ENCODE peak calls at places on chromosomes 12 and 14, in five cellular contexts. I is neural progenitor cell, E is IMR-90, P is mesenchymal stem cell, H is aorta. C is an unnamed sample. For H3K27me3, the result is how much of the 10 kb centered on the place peaks cover.

GRCh38 chr14:105944632-105945610 is 418.5 kb downstream of the TMEM121 start:
- DNase-seq in I (no peak), E (no peak), P (no peak), H (peak), C (peak)

GRCh38 chr12:116695464-116695725 is 42.5 kb downstream of the SPRING1 start:
- DNase-seq in E (no peak), I (no peak), P (no peak), H (no peak), C (no peak)

GRCh38 chr14:23910081-23910875 is 43.3 kb upstream of the DHRS4 start:
- DNase-seq in P (peak), I (peak), H (no peak), E (peak), C (peak)

GRCh38 chr12:26938660-26939185 is 453 bp downstream of the FGFR1OP2 start:
- DNase-seq in I (no peak), H (peak), E (no peak), P (no peak), C (no peak)

GRCh38 chr12:21541773-21542172 is 15.7 kb downstream of the SPX start:
- DNase-seq in P (no peak), I (no peak), E (no peak), H (no peak), C (no peak)

GRCh38 chr12:97545804-97546203 is 83.2 kb downstream of the RMST start:
- DNase-seq in P (no peak), I (no peak), H (no peak), E (no peak), C (no peak)

GRCh38 chr12:67107751-67108269 is 161.3 kb upstream of the CAND1 start:
- DNase-seq in E (no peak), P (no peak), H (no peak), I (no peak), C (no peak)

GRCh38 chr12:128940090-128940888 is 87.0 kb downstream of the GLT1D1 start:
- DNase-seq in E (no peak), P (no peak), H (no peak), I (no peak), C (no peak)

GRCh38 chr14:65359503-65359902 is 53.0 kb upstream of the FUT8 start:
- DNase-seq in E (peak), I (no peak), H (no peak), P (no peak), C (no peak)

GRCh38 chr14:59020382-59020781 is 168.1 kb upstream of the DAAM1 start:
- DNase-seq in I (peak), E (peak), P (peak), H (no peak), C (peak)

GRCh38 chr14:95144849-95145248 is 12.5 kb downstream of the DICER1 start:
- DNase-seq in H (no peak), E (no peak), I (no peak), P (no peak), C (no peak)

GRCh38 chr14:95150910-95151309 is 6.4 kb downstream of the DICER1 start:
- DNase-seq in H (no peak), P (no peak), I (no peak), E (no peak), C (no peak)

GRCh38 chr14:95146079-95146771 is 11.1 kb downstream of the DICER1 start:
- DNase-seq in P (no peak), I (no peak), E (no peak), H (peak), C (no peak)

GRCh38 chr14:95149441-95149840 is 7.9 kb downstream of the DICER1 start:
- DNase-seq in P (no peak), E (no peak), I (no peak), H (no peak), C (no peak)

GRCh38 chr14:95147597-95147996 is 9.7 kb downstream of the DICER1 start:
- DNase-seq in I (no peak), H (no peak), P (no peak), E (no peak), C (no peak)
- H3K27me3 ChIP-seq in I (under half), H (under half), P (under half), E (under half), C (under half)

DNA sequence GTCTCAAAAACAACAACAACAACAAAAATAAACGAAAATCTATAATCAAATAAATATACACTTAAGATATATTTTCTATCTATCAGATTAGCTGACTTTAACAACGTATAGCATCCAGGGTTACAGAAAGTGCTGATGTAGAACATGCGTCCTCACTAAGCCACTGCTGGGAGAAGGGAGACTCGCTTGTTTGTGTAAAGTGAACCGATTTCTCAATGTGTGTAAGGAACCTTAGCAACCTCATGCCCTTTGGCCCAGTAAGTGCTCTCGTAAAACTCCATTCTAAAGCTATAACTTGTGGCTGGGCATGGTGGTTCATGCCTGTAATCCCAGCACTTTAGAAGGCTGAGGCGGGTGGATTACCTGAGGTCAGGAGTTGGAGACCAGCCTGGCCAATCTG is 23.8 kb downstream of the NFKBIA start:
- DNase-seq in H (no peak), P (peak), I (no peak), E (no peak), C (no peak)
- H3K27me3 ChIP-seq in H (under half), P (under half), I (under half), E (under half), C (under half)

GRCh38 chr12:3562484-3562883 is 71.5 kb downstream of the PRMT8 start:
- DNase-seq in I (no peak), H (no peak), P (no peak), E (no peak), C (no peak)

GRCh38 chr12:3564411-3564810 is 73.4 kb downstream of the PRMT8 start:
- DNase-seq in P (no peak), E (no peak), H (no peak), I (no peak), C (no peak)

GRCh38 chr12:3560295-3560620 is 69.3 kb downstream of the PRMT8 start:
- DNase-seq in E (no peak), H (no peak), I (no peak), P (no peak), C (no peak)

GRCh38 chr12:3564861-3565260 is 73.9 kb downstream of the PRMT8 start:
- DNase-seq in P (no peak), I (no peak), E (no peak), H (no peak), C (no peak)

GRCh38 chr12:3563966-3564365 is 73.0 kb downstream of the PRMT8 start:
- DNase-seq in E (no peak), H (no peak), P (no peak), I (no peak), C (no peak)
- H3K27me3 ChIP-seq in E (under half), H (under half), P (under half), I (under half), C (under half)

DNA sequence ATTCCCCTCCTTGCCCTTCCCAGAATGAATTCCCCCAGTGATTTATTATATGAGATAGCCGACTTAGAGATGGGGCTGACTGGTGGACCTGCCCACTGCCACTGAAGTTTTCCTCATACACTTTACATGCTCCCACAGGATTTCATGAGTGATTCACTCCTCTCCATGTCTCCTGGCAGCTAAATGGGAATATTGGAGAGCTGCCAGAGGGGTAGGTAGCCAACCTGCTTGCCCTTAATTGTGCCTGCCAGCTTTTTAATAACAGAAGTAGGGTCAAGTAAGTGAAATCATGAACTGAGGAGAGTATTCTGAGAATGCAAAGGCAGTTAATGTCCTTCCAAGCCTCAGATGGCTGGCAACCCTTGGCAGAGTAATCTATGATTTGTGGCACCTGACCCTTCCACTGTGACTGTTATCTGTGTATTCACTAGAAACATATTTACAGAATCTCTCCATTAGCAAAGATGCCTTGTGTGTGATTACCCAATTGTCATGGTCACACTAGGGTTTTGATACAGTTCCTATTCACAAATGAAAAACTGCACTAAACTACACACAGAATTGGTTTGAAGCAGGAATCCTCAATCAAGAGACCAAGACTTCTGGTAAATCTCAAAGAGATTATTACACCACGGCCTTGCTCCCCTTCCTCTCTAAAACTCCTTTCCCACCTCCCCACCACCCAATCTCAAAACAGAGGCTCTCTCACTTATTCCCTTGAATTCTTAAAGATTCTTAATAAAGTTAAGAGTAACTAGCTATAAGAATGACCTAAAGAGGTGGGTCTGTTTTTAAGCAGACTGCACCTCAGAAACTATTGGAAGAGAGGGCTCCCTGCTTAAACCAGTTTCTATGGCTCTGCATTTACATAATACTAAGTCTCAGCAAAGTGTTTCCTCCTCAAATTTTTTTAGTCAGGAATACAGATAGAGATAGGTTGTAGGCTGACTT is 17.2 kb downstream of the NKX2-1 start:
- DNase-seq in P (no peak), I (no peak), H (no peak), E (no peak), C (no peak)
- H3K27me3 ChIP-seq in P (half or more), I (half or more), H (under half), E (half or more), C (half or more)

DNA sequence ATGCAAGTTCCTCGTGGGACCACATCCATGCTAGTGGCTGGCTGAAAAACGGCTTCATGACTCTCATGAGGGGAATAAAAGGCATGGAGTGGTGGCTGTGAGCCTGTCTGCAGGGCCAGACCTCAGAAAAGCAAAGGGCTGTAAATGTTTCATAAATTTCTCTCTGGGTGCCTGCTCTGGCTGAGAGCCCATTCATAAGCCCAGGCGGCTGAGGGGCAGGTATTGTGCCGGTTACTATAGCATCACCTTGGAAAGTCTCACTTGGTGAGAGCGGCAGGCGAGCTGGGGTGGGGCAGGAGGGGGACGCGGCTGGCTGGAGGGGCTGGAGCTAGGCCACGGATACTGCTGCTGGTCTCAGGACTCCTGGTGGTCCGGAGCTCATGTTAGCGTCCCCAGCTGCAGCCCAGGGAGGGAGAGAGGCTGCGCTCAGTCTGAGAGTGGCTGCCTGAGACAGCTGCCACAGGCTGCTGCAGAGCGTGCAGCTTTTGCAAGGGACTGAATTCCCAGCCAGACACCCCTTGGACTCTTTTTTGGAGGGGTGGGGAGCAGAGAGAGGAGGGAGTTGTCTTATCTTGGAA is at the start of gene SLC17A8:
- DNase-seq in P (no peak), E (no peak), H (no peak), I (peak), C (no peak)
- H3K27me3 ChIP-seq in P (under half), E (under half), H (under half), I (under half), C (under half)

C was measured in HAP-1.